ENCODE peak calls at places on chromosomes 11 and 22, in four cellular contexts. O, T, S and F are unnamed samples.

GRCh38 chr11:9344046-9344680 is 29.8 kb upstream of the TMEM41B start:
- DNase-seq in O (no peak), T (no peak), S (no peak), F (no peak)

GRCh38 chr11:122863704-122864326 is 18.7 kb upstream of the JHY start:
- DNase-seq in T (peak), O (peak), S (peak), F (peak)

GRCh38 chr11:13183094-13183825 is 94.3 kb upstream of the BMAL1 start:
- DNase-seq in S (no peak), O (peak), T (peak), F (peak)

GRCh38 chr22:31215018-31215535 is 3.0 kb downstream of the LIMK2 start:
- DNase-seq in S (no peak), O (no peak), T (no peak), F (no peak)

GRCh38 chr11:86211619-86212018 is 32.9 kb upstream of the EED start:
- DNase-seq in S (no peak), O (no peak), T (no peak), F (no peak)

GRCh38 chr11:6703247-6704063 is 20.3 kb upstream of the MRPL17 start:
- DNase-seq in S (peak), T (peak), O (peak), F (peak)

GRCh38 chr22:38729946-38730345 is 24.2 kb downstream of the GTPBP1 start:
- DNase-seq in T (no peak), S (no peak), O (no peak), F (no peak)

GRCh38 chr22:46549971-46550641 is 12.7 kb upstream of the CELSR1 start:
- DNase-seq in T (no peak), S (no peak), O (no peak), F (no peak)

GRCh38 chr11:103170865-103171264 is 61.6 kb downstream of the DYNC2H1 start:
- DNase-seq in T (no peak), O (no peak), S (no peak), F (no peak)

GRCh38 chr11:60389279-60389910 is 6.9 kb upstream of the MS4A14 start:
- DNase-seq in T (no peak), S (peak), O (no peak), F (no peak)

GRCh38 chr11:104735013-104735412 is 163.2 kb downstream of the CASP12 start:
- DNase-seq in S (no peak), O (no peak), T (no peak), F (no peak)

GRCh38 chr11:6557761-6558674 is 45.4 kb downstream of the RRP8 start:
- DNase-seq in S (no peak), T (no peak), O (no peak), F (no peak)

GRCh38 chr11:34789196-34789834 is 126.9 kb downstream of the APIP start:
- DNase-seq in O (no peak), T (no peak), S (no peak), F (no peak)

GRCh38 chr11:3091846-3092602 is 34.8 kb upstream of the CARS1 start:
- DNase-seq in S (peak), O (peak), T (peak), F (peak)

GRCh38 chr22:35313311-35314121 is 13.8 kb downstream of the TOM1 start:
- DNase-seq in T (no peak), S (no peak), O (peak), F (peak)

GRCh38 chr11:120331301-120331966 is 4.8 kb upstream of the ARHGEF12 start:
- DNase-seq in T (no peak), S (no peak), O (no peak), F (peak)

GRCh38 chr11:64729851-64730382 is 6.9 kb upstream of the NRXN2 start:
- DNase-seq in S (no peak), O (peak), T (peak), F (peak)

GRCh38 chr11:129290966-129291365 is 84.7 kb upstream of the BARX2 start:
- DNase-seq in T (no peak), O (no peak), S (no peak), F (no peak)

GRCh38 chr11:66689661-66690590 is 12.2 kb upstream of the RBM4B start:
- DNase-seq in O (no peak), S (no peak), T (no peak), F (no peak)

GRCh38 chr22:17112491-17113042 is 8.6 kb downstream of the TMEM121B start:
- DNase-seq in O (no peak), T (no peak), S (no peak), F (peak)

GRCh38 chr11:33987545-33987944 is 64.0 kb upstream of the CAPRIN1 start:
- DNase-seq in T (no peak), S (no peak), O (no peak), F (no peak)

GRCh38 chr11:766106-766940 is 11.0 kb downstream of the GATD1 start:
- DNase-seq in S (no peak), T (no peak), O (no peak), F (no peak)

GRCh38 chr11:764322-765024 is 12.8 kb downstream of the GATD1 start:
- DNase-seq in T (no peak), O (no peak), S (no peak), F (no peak)

GRCh38 chr11:765025-765801 is 12.1 kb downstream of the GATD1 start:
- DNase-seq in T (peak), S (peak), O (peak), F (peak)

GRCh38 chr11:766941-767210 is 10.4 kb downstream of the GATD1 start:
- DNase-seq in T (no peak), S (no peak), O (no peak), F (no peak)

GRCh38 chr11:765802-766091 is 11.5 kb downstream of the GATD1 start:
- DNase-seq in O (no peak), T (no peak), S (no peak), F (no peak)
- TF ChIP-seq EZH2phosphoT487 in O (no peak), T (no peak), S (no peak), F (no peak)

DNA sequence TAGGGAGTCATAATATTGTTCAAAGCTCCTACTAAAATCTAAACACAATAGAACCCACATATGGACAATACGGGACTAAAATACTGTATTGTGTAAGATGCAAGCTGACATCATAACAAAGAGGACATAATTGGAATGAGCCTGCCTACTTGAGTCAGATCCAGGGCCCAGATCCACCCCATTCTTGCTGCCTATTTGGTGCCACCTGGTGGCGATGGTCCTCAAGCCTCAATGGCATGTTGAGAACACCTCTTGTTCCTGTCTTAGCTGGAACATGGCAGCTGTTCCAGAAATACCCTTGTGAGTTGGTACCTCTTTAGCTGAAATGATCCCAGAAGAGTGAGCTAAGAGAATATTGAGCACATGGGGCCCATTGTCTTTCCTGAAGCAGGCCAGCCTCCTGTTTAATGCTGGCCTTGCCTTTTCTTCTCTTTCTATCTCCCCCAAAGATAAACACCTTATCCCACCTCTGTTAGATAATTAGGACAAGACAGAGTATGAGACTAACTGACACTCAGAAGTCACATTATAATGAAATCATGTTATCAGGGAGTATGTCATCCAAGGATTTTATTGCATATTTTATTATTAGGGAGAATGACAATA is 680.9 kb upstream of the ANO5 start:
- DNase-seq in S (peak), T (peak), O (peak), F (peak)
- H3K4me2 ChIP-seq in S (no peak), T (no peak), O (no peak), F (no peak)

GRCh38 chr11:90113541-90113940 is 20.9 kb upstream of the NAALAD2 start:
- DNase-seq in O (no peak), T (peak), S (peak), F (peak)
- TF ChIP-seq EZH2phosphoT487 in O (no peak), T (no peak), S (no peak), F (no peak)

DNA sequence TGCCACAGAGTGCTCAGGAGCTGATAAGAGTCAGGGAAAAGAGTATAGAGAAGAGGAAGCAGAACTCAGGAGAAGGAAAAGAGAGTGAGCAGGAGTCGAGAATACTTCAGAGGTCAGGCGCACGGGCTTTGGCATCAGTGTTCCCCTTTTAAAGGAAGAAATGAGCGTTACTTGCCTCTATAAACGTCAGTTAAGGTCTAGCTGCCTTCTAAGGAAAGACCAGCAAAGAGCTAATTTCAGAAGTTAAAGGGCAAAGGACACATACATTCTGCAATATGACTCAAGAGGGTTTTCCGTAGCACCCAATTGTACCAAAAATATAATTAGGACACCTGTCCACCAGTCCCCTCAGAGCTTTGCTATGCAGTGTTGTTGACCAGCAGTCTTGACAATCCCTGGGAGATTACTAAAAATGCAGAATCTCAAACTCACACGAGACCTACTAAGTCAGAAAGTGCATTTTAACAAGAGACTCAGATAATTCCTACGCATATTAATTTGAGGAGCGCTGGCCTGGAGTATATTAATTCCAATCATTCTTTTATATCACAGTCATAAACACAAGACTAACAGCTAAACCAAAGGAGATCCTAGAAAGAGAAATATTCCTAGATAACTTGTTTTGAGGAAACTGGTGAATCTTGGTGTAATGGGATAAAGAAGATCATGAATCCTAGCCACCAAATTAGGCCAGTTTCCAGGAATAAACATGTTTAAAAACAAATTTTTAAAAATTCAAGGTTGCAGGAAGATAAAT is 249.0 kb downstream of the CADM1 start:
- DNase-seq in T (no peak), O (no peak), S (no peak), F (no peak)
- H3K4me2 ChIP-seq in T (no peak), O (no peak), S (peak), F (no peak)